ENCODE peak calls at places on chromosome 16, in five cellular contexts. C is stomach, G is HCT116, Z is sigmoid colon, I is HepG2. R is an unnamed sample.

GRCh38 chr16:73212431-73212830 is 164.5 kb upstream of the ZFHX3 start:
- DNase-seq in G (no peak), Z (no peak), I (no peak), C (no peak), R (no peak)

GRCh38 chr16:19114359-19115147 is 789 bp downstream of the ITPRIPL2 start:
- DNase-seq in I (no peak), G (no peak), Z (peak), C (peak), R (peak)

GRCh38 chr16:89312194-89312593 is 94.7 kb downstream of the ZNF778 start:
- DNase-seq in G (no peak), C (no peak), I (no peak), Z (no peak), R (no peak)

GRCh38 chr16:89863741-89864391 is 9.5 kb upstream of the TCF25 start:
- DNase-seq in I (no peak), C (no peak), Z (no peak), G (no peak), R (no peak)

GRCh38 chr16:54817432-54817831 is 113.2 kb upstream of the IRX5 start:
- DNase-seq in Z (no peak), I (peak), C (peak), G (no peak), R (no peak)

GRCh38 chr16:58044266-58045019 is 18.9 kb downstream of the MMP15 start:
- DNase-seq in I (no peak), G (no peak), C (no peak), Z (no peak), R (no peak)

GRCh38 chr16:55489119-55489955 is 10.3 kb downstream of the MMP2 start:
- DNase-seq in I (no peak), G (no peak), Z (peak), C (no peak), R (no peak)

GRCh38 chr16:17633146-17633966 is 162.6 kb upstream of the XYLT1 start:
- DNase-seq in G (no peak), C (no peak), Z (no peak), I (no peak), R (peak)

GRCh38 chr16:78931267-78932060 is 669.1 kb downstream of the MAF start:
- DNase-seq in I (no peak), Z (no peak), C (no peak), G (no peak), R (no peak)

GRCh38 chr16:84062734-84063640 is 20.4 kb upstream of the SLC38A8 start:
- DNase-seq in Z (peak), I (peak), G (peak), C (peak), R (peak)

GRCh38 chr16:31429314-31429713 is 1.2 kb upstream of the COX6A2 start:
- DNase-seq in I (no peak), Z (peak), C (no peak), G (no peak), R (no peak)

GRCh38 chr16:54098247-54098646 is 188.3 kb downstream of the IRX3 start:
- DNase-seq in C (no peak), G (no peak), I (no peak), Z (no peak), R (no peak)

GRCh38 chr16:87438611-87438985 is 46.5 kb downstream of the MAP1LC3B start:
- DNase-seq in I (no peak), G (no peak), Z (no peak), C (no peak), R (no peak)

GRCh38 chr16:87108941-87109340 is 208.3 kb downstream of the C16orf95 start:
- DNase-seq in I (no peak), C (no peak), G (no peak), Z (peak), R (no peak)

GRCh38 chr16:68200120-68200783 is 35.7 kb downstream of the ESRP2 start:
- DNase-seq in Z (no peak), G (no peak), C (no peak), I (no peak), R (no peak)

GRCh38 chr16:50369133-50369804 is 481 bp upstream of the BRD7 start:
- DNase-seq in C (no peak), Z (no peak), G (no peak), I (no peak), R (no peak)

GRCh38 chr16:70725912-70726828 is 40.3 kb upstream of the MTSS2 start:
- DNase-seq in C (no peak), I (no peak), Z (peak), G (no peak), R (peak)

GRCh38 chr16:8619671-8620370 is 1.7 kb upstream of the METTL22 start:
- DNase-seq in C (no peak), G (no peak), Z (no peak), I (no peak), R (no peak)

GRCh38 chr16:22141746-22142145 is 20.6 kb upstream of the SDR42E2 start:
- DNase-seq in C (no peak), G (peak), I (peak), Z (no peak), R (no peak)

GRCh38 chr16:3654249-3654991 is at the start of gene DNASE1:
- DNase-seq in G (peak), I (peak), C (peak), Z (peak), R (no peak)

GRCh38 chr16:65572156-65572555 is 450.3 kb upstream of the CDH11 start:
- DNase-seq in I (no peak), Z (no peak), C (no peak), G (no peak), R (no peak)

GRCh38 chr16:14249291-14250032 is 178.3 kb downstream of the MRTFB start:
- DNase-seq in I (peak), Z (no peak), G (peak), C (peak), R (no peak)

GRCh38 chr16:600781-601180 is 10.9 kb downstream of the RAB40C start:
- DNase-seq in Z (no peak), G (no peak), C (no peak), I (peak), R (no peak)

GRCh38 chr16:85395207-85395912 is 217.8 kb upstream of the GSE1 start:
- DNase-seq in Z (peak), C (peak), I (peak), G (peak), R (peak)
- TF ChIP-seq POLR2AphosphoS5 in Z (peak), C (peak), I (no peak), G (peak), R (peak)

DNA sequence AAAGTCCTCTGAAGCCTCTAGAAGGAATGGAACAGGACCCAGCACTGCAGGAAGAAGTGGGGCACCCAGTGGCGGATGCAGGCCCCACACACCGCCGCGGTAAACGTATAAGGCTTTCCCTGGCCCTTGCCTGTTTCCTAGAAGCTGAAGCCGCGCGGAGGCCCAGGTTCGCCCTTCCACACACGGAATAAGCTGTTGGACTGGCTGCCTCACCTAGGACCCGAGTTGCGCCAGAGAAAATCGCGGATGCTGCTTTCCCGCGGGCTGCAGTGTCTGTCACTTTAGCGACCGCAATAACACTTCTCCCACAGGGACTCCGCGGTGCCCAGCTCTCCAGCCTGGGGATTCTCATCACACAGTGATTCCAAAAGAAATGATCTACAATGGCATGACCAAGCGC is 1736.9 kb downstream of the TP53TG3F start:
- DNase-seq in I (no peak), G (no peak), Z (no peak), C (no peak), R (no peak)
- TF ChIP-seq CTCF in I (no peak), G (no peak), Z (no peak), C (no peak), R (no peak)

DNA sequence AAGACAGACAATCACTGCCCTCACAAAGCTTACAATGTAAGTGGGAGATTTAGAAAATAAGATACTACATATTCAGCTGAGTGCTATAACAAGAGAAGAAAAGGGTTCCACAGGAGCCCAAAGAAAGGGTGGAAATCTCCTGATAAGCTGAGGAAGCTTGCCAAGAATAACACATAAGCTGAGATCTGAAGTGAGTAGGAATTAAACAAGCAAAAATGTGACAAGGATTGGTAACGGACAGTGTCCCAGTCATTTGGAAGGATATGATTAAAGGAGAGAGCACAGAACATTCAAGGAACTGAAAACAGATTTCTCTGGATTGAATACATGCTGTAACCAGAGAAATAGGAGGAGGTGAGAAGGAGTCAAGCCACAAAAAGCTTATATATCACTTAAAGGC is 13.0 kb downstream of the CDYL2 start:
- DNase-seq in G (no peak), Z (no peak), I (no peak), C (no peak), R (no peak)
- TF ChIP-seq POLR2AphosphoS5 in G (no peak), Z (no peak), I (no peak), C (no peak), R (no peak)

DNA sequence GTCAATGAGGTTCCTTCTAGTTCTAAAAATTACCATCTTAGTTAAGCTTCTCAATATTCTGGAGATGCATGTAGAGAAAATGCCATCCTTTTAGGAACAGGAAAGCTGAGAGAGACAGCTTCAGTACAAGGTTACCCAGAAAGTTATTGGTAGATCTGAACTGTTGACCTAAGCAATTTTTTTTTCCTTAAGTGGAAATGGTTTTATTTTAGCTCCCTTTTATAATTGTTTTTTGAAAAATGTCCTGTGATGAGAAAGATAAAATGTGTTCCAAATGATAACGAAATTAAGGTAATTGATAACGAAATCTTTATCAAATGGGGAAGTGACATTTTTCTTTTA is 8.2 kb downstream of the PSMD7 start:
- DNase-seq in I (no peak), G (no peak), Z (no peak), C (no peak), R (no peak)
- TF ChIP-seq CTCF in I (no peak), G (no peak), Z (no peak), C (no peak), R (no peak)

DNA sequence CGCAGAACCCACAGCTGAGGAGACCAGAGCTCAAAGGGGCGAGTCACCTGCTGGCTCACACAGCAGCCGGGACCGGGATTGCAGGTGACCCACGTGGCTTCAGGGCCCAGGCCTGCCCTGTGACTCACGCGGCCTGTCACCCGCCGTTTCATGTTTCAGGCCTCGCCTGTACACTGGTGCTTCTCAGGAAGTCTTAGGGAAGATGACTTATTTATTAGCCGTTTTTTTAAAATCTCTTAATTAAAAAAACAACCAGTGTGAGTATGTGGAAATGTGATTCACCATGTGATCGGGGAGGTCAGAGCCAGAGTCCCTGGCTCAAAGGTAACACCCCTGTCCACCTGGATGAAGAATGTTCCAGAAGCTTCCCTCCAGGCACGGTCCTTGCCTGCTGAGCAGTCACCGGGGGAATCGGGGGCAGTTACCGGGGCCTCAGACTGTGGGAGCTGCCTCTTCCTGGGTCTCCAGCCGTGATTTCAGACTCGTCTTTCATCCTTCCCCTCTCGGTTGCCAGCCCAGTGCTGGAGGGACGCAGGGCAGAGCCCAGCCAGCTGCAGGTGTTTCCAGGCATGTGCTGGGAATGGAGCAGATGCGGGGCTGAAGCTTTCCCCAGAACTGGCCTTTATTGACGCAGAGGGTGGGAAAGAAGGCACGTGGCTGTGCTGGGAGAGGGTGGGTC is 49.3 kb downstream of the CMIP start:
- DNase-seq in C (peak), G (peak), I (peak), Z (no peak), R (peak)
- TF ChIP-seq POLR2AphosphoS5 in C (no peak), G (peak), I (no peak), Z (no peak), R (peak)

DNA sequence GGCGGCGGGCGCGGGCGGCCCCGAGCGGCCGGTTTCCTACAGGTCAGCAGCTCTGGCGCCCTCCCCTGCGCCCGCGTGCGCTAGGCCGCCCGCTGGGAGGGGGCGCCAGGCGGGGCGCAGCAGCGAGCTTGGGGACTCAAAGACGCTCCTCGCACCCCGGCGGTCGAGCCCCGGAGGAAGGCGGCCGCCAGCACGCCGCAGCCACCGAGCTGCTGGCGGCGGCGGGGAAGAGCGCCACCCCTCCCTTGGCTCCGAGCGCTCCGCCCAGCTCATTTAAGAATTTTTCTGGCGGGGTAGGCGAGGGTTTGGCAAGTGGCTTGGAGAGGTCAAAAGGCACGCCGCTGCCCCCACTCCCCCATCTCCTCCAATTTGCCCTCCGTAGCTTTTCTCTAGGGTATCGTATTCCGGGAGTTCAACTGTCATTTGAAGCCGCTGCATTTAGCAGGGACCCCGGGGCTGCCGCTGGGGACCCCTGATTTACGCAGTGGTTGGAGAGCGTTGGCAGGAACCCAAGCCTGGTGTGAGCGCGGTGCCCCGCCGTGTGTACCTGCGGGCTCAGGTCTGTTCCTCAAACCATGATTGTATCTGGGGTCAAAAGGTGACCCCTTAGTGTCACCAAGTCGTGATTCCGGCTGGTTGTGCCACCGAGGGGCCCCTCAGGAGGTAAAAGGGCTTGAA is 59.5 kb upstream of the GSE1 start:
- DNase-seq in G (peak), I (peak), Z (no peak), C (peak), R (no peak)
- TF ChIP-seq CTCF in G (no peak), I (peak), Z (no peak), C (no peak), R (peak)

DNA sequence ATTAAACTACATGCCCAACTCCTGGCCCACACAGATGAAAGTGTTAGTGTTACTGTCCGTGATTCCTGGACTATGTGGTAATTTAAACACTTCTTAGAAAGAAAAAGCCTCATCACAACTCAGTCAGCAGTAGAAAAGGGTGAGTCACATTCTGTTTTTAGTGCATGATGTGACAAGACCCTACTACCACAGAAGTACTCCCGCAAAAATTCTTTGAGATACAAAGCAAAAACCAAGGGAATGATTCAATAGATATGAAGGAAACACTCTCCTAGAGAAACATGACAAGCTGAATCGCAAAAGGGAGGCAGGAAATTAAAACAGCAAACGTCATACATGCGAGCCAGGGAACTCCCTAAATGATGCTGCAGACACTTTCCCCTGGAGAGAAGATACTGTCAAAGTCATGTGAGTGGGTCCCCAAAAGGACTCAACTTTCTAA is 14.4 kb downstream of the SNN start:
- DNase-seq in I (no peak), G (no peak), C (no peak), Z (peak), R (no peak)
- TF ChIP-seq POLR2AphosphoS5 in I (no peak), G (no peak), C (no peak), Z (no peak), R (no peak)

GRCh38 chr16:10077861-10078260 is 104.4 kb downstream of the GRIN2A start:
- DNase-seq in Z (no peak), C (no peak), G (no peak), I (no peak), R (no peak)

GRCh38 chr16:10080031-10080772 is 102.0 kb downstream of the GRIN2A start:
- DNase-seq in Z (peak), I (no peak), G (peak), C (peak), R (peak)

GRCh38 chr16:10081201-10081940 is 100.9 kb downstream of the GRIN2A start:
- DNase-seq in G (no peak), I (no peak), C (no peak), Z (no peak), R (no peak)

GRCh38 chr16:10076037-10076436 is 106.2 kb downstream of the GRIN2A start:
- DNase-seq in I (peak), G (no peak), Z (no peak), C (no peak), R (no peak)

GRCh38 chr16:10078541-10078949 is 103.7 kb downstream of the GRIN2A start:
- DNase-seq in G (no peak), Z (no peak), C (no peak), I (peak), R (no peak)
- TF ChIP-seq CTCF in G (no peak), Z (no peak), C (no peak), I (peak), R (no peak)

R was measured in prostate gland.